ENCODE peak calls at places on chromosomes 5 and 9, in eight cellular contexts. E is HCT116, L is stomach, M is GM12878, Y is ovary, W is prostate gland, A is adrenal gland, Z is tibial nerve. F is an unnamed sample.

GRCh38 chr9:4573176-4573575 is 82.9 kb downstream of the SLC1A1 start:
- DNase-seq in E (no peak), L (no peak), M (no peak), Y (no peak), W (no peak), A (no peak), Z (no peak), F (no peak)

GRCh38 chr5:120368923-120369715 is 95.0 kb upstream of the PRR16 start:
- DNase-seq in E (no peak), L (peak; percentile 85), M (no peak), Y (no peak), W (no peak), A (no peak), Z (no peak), F (peak; percentile 92)

GRCh38 chr9:114571391-114571790 is 16.2 kb upstream of the ATP6V1G1 start:
- DNase-seq in E (no peak), L (peak; percentile 64), M (no peak), Y (no peak), W (no peak), A (no peak), Z (no peak), F (no peak)

GRCh38 chr5:4911646-4912403 is 228.3 kb upstream of the ADAMTS16 start:
- DNase-seq in E (no peak), L (no peak), M (no peak), Y (no peak), W (no peak), A (no peak), Z (no peak), F (no peak)

GRCh38 chr9:109117856-109118801 is 1.6 kb downstream of the TMEM245 start:
- DNase-seq in E (no peak), L (no peak), M (no peak), Y (no peak), W (no peak), A (peak; percentile 78), Z (no peak), F (peak; percentile 82)

GRCh38 chr5:112467467-112467866 is 48.4 kb upstream of the EPB41L4A start:
- DNase-seq in E (no peak), L (no peak), M (no peak), Y (no peak), W (no peak), A (no peak), Z (no peak), F (no peak)

GRCh38 chr9:133979124-133979920 is 12.8 kb downstream of the VAV2 start:
- DNase-seq in E (no peak), L (no peak), M (no peak), Y (peak; percentile 48), W (no peak), A (peak; percentile 66), Z (no peak), F (peak; percentile 49)

GRCh38 chr9:19699757-19700156 is 89.1 kb downstream of the SLC24A2 start:
- DNase-seq in E (no peak), L (no peak), M (no peak), Y (no peak), W (no peak), A (no peak), Z (no peak), F (no peak)

GRCh38 chr9:96109718-96110351 is 192.1 kb downstream of the HSD17B3 start:
- DNase-seq in E (no peak), L (no peak), M (no peak), Y (no peak), W (no peak), A (no peak), Z (no peak), F (no peak)

GRCh38 chr5:81420039-81420667 is 26.2 kb upstream of the ACOT12 start:
- DNase-seq in E (peak; percentile 74), L (no peak), M (no peak), Y (no peak), W (no peak), A (no peak), Z (no peak), F (no peak)

GRCh38 chr9:93828331-93829097 is 126.6 kb downstream of the BARX1 start:
- DNase-seq in E (no peak), L (no peak), M (no peak), Y (no peak), W (no peak), A (no peak), Z (no peak), F (no peak)

GRCh38 chr9:89879276-89879675 is 274.5 kb downstream of the GADD45G start:
- DNase-seq in E (no peak), L (peak; percentile 19), M (no peak), Y (no peak), W (no peak), A (peak; percentile 14), Z (no peak), F (peak; percentile 34)

GRCh38 chr9:69044226-69045219 is 9.0 kb downstream of the FXN start:
- DNase-seq in E (no peak), L (no peak), M (no peak), Y (no peak), W (no peak), A (peak; percentile 33), Z (no peak), F (no peak)

GRCh38 chr5:180027449-180028089 is 44.0 kb downstream of the RNF130 start:
- DNase-seq in E (no peak), L (no peak), M (no peak), Y (no peak), W (no peak), A (no peak), Z (no peak), F (no peak)

GRCh38 chr5:127976991-127977717 is 106.4 kb upstream of the SLC12A2 start:
- DNase-seq in E (no peak), L (no peak), M (no peak), Y (no peak), W (no peak), A (no peak), Z (no peak), F (no peak)

GRCh38 chr9:13088734-13089427 is 190.6 kb downstream of the MPDZ start:
- DNase-seq in E (peak; percentile 41), L (no peak), M (no peak), Y (peak; percentile 30), W (peak; percentile 43), A (peak; percentile 20), Z (no peak), F (no peak)

GRCh38 chr5:5979362-5979760 is 399.0 kb downstream of the MED10 start:
- DNase-seq in E (no peak), L (no peak), M (no peak), Y (no peak), W (no peak), A (peak; percentile 34), Z (no peak), F (no peak)

GRCh38 chr9:72464819-72465218 is 56.6 kb upstream of the TMC1 start:
- DNase-seq in E (no peak), L (no peak), M (no peak), Y (no peak), W (no peak), A (no peak), Z (no peak), F (no peak)

GRCh38 chr5:143213851-143214363 is 189.6 kb downstream of the NR3C1 start:
- DNase-seq in E (no peak), L (no peak), M (peak; percentile 97), Y (no peak), W (no peak), A (no peak), Z (no peak), F (no peak)

GRCh38 chr9:117232266-117232665 is 182.6 kb downstream of the ASTN2 start:
- DNase-seq in E (no peak), L (no peak), M (no peak), Y (no peak), W (no peak), A (no peak), Z (no peak), F (no peak)

GRCh38 chr9:125850231-125850630 is 103.1 kb downstream of the PBX3 start:
- DNase-seq in E (no peak), L (no peak), M (no peak), Y (no peak), W (no peak), A (no peak), Z (no peak), F (no peak)

GRCh38 chr9:73847536-73847935 is 649.6 kb upstream of the RORB start:
- DNase-seq in E (no peak), L (no peak), M (no peak), Y (no peak), W (no peak), A (no peak), Z (no peak), F (no peak)

GRCh38 chr9:98168952-98169488 is 23.4 kb downstream of the CORO2A start:
- DNase-seq in E (no peak), L (peak; percentile 56), M (peak; percentile 65), Y (no peak), W (no peak), A (no peak), Z (peak; percentile 18), F (peak; percentile 77)

GRCh38 chr9:91214086-91214485 is 147.6 kb downstream of the AUH start:
- DNase-seq in E (no peak), L (no peak), M (no peak), Y (no peak), W (no peak), A (no peak), Z (no peak), F (no peak)

GRCh38 chr9:133429641-133430161 is 7.5 kb downstream of the ADAMTS13 start:
- DNase-seq in E (no peak), L (peak; percentile 65), M (no peak), Y (no peak), W (peak; percentile 22), A (peak; percentile 41), Z (no peak), F (peak; percentile 65)

GRCh38 chr5:135194573-135195266 is 160.7 kb upstream of the PITX1 start:
- DNase-seq in E (no peak), L (peak; percentile 15), M (no peak), Y (no peak), W (no peak), A (no peak), Z (no peak), F (no peak)

GRCh38 chr5:59543826-59544442 is 349.6 kb downstream of the PDE4D start:
- DNase-seq in E (no peak), L (no peak), M (no peak), Y (no peak), W (peak; percentile 23), A (no peak), Z (no peak), F (no peak)

GRCh38 chr5:472656-473343 is 29.8 kb downstream of the EXOC3 start:
- DNase-seq in E (peak; percentile 54), L (peak; percentile 85), M (no peak), Y (peak; percentile 94), W (peak; percentile 71), A (peak; percentile 84), Z (peak; percentile 73), F (peak; percentile 82)
- TF ChIP-seq POLR2A in E (peak; percentile 86), L (no peak), M (peak; percentile 93), Y (peak; percentile 39), W (peak; percentile 76), A (peak; percentile 44), Z (no peak), F (peak; percentile 53)

GRCh38 chr9:136086951-136087740 is 7.9 kb downstream of the NACC2 start:
- DNase-seq in E (no peak), L (no peak), M (no peak), Y (peak; percentile 31), W (no peak), A (no peak), Z (no peak), F (no peak)
- H3K27me3 ChIP-seq in E (no peaks in the 10 kb centered on the region), L (no peaks in the 10 kb centered on the region), M (no peaks in the 10 kb centered on the region), Y (no peaks in the 10 kb centered on the region), W (no peaks in the 10 kb centered on the region), A (no peaks in the 10 kb centered on the region), Z (no peaks in the 10 kb centered on the region), F (no peaks in the 10 kb centered on the region)

GRCh38 chr5:93579561-93580386 is 1.2 kb downstream of the NR2F1-AS1 start:
- DNase-seq in E (no peak), L (no peak), M (no peak), Y (peak; percentile 76), W (no peak), A (peak; percentile 59), Z (no peak), F (no peak)
- TF ChIP-seq POLR2A in E (no peak), L (no peak), M (no peak), Y (no peak), W (no peak), A (no peak), Z (no peak), F (no peak)

GRCh38 chr5:73444499-73445432 is 3.8 kb downstream of the FOXD1 start:
- DNase-seq in E (no peak), L (no peak), M (no peak), Y (no peak), W (no peak), A (no peak), Z (no peak), F (no peak)
- H3K27me3 ChIP-seq in E (no peaks in the 10 kb centered on the region), L (peaks cover 92% of the 10 kb centered on the region), M (peaks cover 12% of the 10 kb centered on the region), Y (peaks cover 3% of the 10 kb centered on the region), W (peaks cover 61% of the 10 kb centered on the region), A (peaks cover 82% of the 10 kb centered on the region), Z (peaks cover 4% of the 10 kb centered on the region), F (peaks cover 55% of the 10 kb centered on the region)

F was measured in Peyer's patch.